ENCODE peak calls at places on chromosomes 4 and X, in five cellular contexts. R, D, G, N and P are unnamed samples.

GRCh38 chr4:24920008-24920407 is 7.2 kb upstream of the CCDC149 start:
- DNase-seq in R (no peak), D (no peak), G (no peak), N (no peak), P (no peak)

GRCh38 chr4:158681630-158682029 is 9.5 kb downstream of the ETFDH start:
- DNase-seq in R (no peak), D (no peak), G (no peak), N (no peak), P (no peak)

GRCh38 chrX:109927663-109928273 is 75.1 kb upstream of the TMEM164 start:
- DNase-seq in R (no peak), D (no peak), G (no peak), N (no peak), P (no peak)

GRCh38 chr4:21469438-21470032 is 479.0 kb downstream of the KCNIP4 start:
- DNase-seq in R (no peak), D (peak; percentile 38), G (no peak), N (no peak), P (peak; percentile 34)

GRCh38 chrX:39982927-39983326 is 114.8 kb downstream of the BCOR start:
- DNase-seq in R (no peak), D (no peak), G (no peak), N (no peak), P (no peak)

GRCh38 chrX:32530802-32531403 is 680.4 kb downstream of the DMD start:
- DNase-seq in R (no peak), D (peak; percentile 69), G (no peak), N (no peak), P (peak; percentile 51)

GRCh38 chr4:144584428-144584827 is 61.5 kb upstream of the HHIP start:
- DNase-seq in R (no peak), D (no peak), G (no peak), N (no peak), P (no peak)

GRCh38 chr4:185634066-185634652 is 98.9 kb upstream of the PDLIM3 start:
- DNase-seq in R (no peak), D (peak; percentile 24), G (no peak), N (no peak), P (no peak)

GRCh38 chr4:140149851-140150635 is 3.9 kb downstream of the MAML3 start:
- DNase-seq in R (peak; percentile 67), D (peak; percentile 54), G (peak; percentile 80), N (peak; percentile 75), P (no peak)

GRCh38 chr4:177532363-177532762 is 90.1 kb upstream of the AGA start:
- DNase-seq in R (no peak), D (no peak), G (no peak), N (no peak), P (no peak)

GRCh38 chr4:114694770-114695169 is 96.2 kb downstream of the UGT8 start:
- DNase-seq in R (no peak), D (peak; percentile 55), G (no peak), N (no peak), P (no peak)

GRCh38 chrX:120306640-120307039 is 4.6 kb downstream of the TMEM255A start:
- DNase-seq in R (no peak), D (no peak), G (no peak), N (no peak), P (no peak)

GRCh38 chrX:120262781-120263719 is 12.4 kb downstream of the ZBTB33 start:
- DNase-seq in R (no peak), D (no peak), G (no peak), N (peak; percentile 55), P (no peak)

GRCh38 chrX:39736219-39737211 is 361.2 kb downstream of the BCOR start:
- DNase-seq in R (peak; percentile 89), D (peak; percentile 68), G (peak; percentile 92), N (no peak), P (no peak)

DNA sequence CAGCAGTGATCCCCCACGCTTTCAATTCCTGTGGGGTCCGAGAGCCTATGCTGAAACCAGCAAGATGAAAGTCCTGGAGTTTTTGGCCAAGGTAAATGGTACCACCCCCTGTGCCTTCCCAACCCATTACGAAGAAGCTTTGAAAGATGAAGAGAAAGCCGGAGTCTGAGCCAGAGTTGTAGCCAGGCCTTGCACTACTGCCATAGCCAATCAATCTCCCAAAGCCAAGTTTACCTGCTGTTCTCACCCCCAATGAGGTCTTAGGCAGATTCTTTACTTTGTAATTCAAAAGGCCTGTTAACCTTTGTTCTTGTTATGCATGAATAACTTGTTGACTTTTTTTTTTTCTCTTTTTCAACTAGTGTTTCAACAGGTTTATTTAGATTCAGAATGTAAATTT is 4.0 kb downstream of the MAGEB2 start:
- DNase-seq in R (no peak), D (no peak), G (no peak), N (peak; percentile 58), P (no peak)
- H3K27me3 ChIP-seq in R (no peaks in the 10 kb centered on the region), D (no peaks in the 10 kb centered on the region), G (no peaks in the 10 kb centered on the region), N (no peaks in the 10 kb centered on the region), P (no peaks in the 10 kb centered on the region)

GRCh38 chr4:236028-236427 is 69.2 kb downstream of the ZNF732 start:
- DNase-seq in R (no peak), D (no peak), G (no peak), N (no peak), P (no peak)

GRCh38 chr4:234178-234577 is 71.1 kb downstream of the ZNF732 start:
- DNase-seq in R (no peak), D (no peak), G (no peak), N (no peak), P (no peak)
- H3K9me3 ChIP-seq in R (peaks cover 7% of the 10 kb centered on the region), D (no peaks in the 10 kb centered on the region), G (peaks cover 6% of the 10 kb centered on the region), N (no peaks in the 10 kb centered on the region), P (no peaks in the 10 kb centered on the region)

GRCh38 chrX:1853916-1854315 is 239.1 kb downstream of the ASMT start:
- DNase-seq in R (no peak), D (no peak), G (no peak), N (no peak), P (no peak)

GRCh38 chrX:1851527-1851926 is 236.7 kb downstream of the ASMT start:
- DNase-seq in R (no peak), D (no peak), G (no peak), N (no peak), P (no peak)

GRCh38 chrX:1852082-1852481 is 237.2 kb downstream of the ASMT start:
- DNase-seq in R (no peak), D (no peak), G (no peak), N (no peak), P (no peak)

DNA sequence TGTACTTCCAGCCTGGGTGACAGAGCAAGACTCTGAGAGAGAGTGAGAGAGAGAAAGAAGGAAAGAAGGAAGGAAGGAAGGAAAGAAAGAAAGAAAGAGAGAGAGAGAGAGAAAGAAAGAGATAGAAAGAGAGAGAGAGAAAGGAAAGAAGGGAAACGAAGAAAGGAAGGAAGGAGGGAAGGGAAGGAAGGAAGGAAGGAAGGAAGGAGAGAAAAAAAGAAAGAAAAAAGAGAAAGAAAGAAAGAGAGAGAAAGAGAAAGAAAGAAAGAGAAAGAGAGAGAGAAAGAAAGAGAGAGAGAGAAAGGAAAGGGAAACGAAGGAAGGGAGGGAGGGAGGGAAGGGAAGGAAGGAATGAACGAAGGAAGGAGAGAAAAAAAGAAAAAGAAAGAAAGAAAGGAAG is 238.6 kb downstream of the ASMT start:
- DNase-seq in R (no peak), D (no peak), G (no peak), N (no peak), P (no peak)
- H3K27me3 ChIP-seq in R (no peaks in the 10 kb centered on the region), D (no peaks in the 10 kb centered on the region), G (no peaks in the 10 kb centered on the region), N (no peaks in the 10 kb centered on the region), P (no peaks in the 10 kb centered on the region)

DNA sequence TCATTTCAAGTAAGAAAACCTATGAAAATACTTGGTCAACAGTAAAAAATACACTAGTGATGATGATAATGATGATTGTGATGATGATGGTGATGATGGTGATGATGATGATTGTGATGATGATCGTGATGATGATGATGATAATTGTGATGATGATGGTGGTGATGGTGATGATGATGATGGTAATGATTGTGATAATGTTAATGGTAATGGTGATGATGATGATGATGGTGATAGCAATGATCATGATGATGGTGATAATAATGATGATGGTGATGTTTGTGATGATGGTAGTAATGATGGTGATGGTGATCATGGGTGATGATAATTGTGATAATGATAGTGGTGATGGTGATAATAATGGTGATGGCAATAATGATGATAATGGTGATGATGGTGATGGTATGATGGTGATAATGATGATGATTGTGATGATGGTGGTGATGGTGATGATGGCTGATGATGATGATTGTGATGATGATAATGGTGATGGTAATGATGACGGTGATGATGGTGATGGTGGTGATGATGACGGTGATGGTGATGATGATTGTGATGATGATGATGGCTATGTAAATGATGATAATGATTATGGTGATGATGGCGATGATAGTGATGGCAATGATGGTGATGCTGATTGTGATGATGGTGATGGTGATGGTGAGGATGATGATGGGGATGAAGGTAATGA is 62.1 kb downstream of the VCX3A start:
- DNase-seq in R (no peak), D (no peak), G (no peak), N (no peak), P (no peak)
- H3K9me3 ChIP-seq in R (no peaks in the 10 kb centered on the region), D (no peaks in the 10 kb centered on the region), G (no peaks in the 10 kb centered on the region), N (no peaks in the 10 kb centered on the region), P (no peaks in the 10 kb centered on the region)

DNA sequence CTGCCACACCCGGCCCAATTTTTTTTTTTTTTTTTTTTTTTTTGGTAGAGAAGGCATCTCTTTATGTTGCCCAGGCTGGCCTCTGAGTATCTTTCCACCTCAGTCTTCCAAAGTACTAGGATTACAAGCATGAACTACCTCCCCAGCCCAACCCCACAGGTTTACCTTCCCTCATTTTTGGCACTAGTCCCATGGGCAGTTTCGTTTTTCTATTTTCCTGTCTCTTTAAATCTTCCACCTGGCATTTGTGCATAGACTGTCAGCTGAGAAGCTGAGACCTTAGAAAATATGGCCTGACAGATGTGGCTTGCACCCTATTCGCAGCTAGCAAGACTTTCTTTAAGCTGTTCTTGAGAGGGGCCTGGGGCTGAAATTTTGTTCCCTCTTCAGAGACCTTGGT is 27.9 kb downstream of the TNIP2 start:
- DNase-seq in R (no peak), D (no peak), G (no peak), N (no peak), P (no peak)
- H3K27me3 ChIP-seq in R (no peaks in the 10 kb centered on the region), D (no peaks in the 10 kb centered on the region), G (no peaks in the 10 kb centered on the region), N (no peaks in the 10 kb centered on the region), P (no peaks in the 10 kb centered on the region)